ENCODE peak calls at places on chromosomes 7 and 10, in ten cellular contexts. H is dorsolateral prefrontal cortex, B is coronary artery, D is left ventricle myocardium inferior, G is fibroblast of lung, N is glutamatergic neuron, Y is AG04449, Q is psoas muscle, T is HFF-Myc, U is nephron progenitor cell. P is an unnamed sample.
A peak's percentile ranks its signal among the peaks of the same experiment; 100 is the strongest.

GRCh38 chr7:27901028-27901760 is 161.2 kb downstream of the TAX1BP1 start:
- DNase-seq in Q (no peak), B (no peak), D (no peak), U (no peak), T (no peak), N (no peak), H (no peak), G (peak; percentile 67), Y (no peak), P (no peak)

GRCh38 chr10:99531026-99531695 is 1.6 kb upstream of the NKX2-3 start:
- DNase-seq in N (no peak), T (no peak), U (no peak), Q (no peak), B (no peak), H (no peak), G (no peak), Y (no peak), D (no peak), P (no peak)

GRCh38 chr10:121753726-121754476 is 155.7 kb upstream of the FGFR2 start:
- DNase-seq in G (peak; percentile 67), B (no peak), T (no peak), N (no peak), H (no peak), Y (peak; percentile 46), D (no peak), Q (no peak), U (no peak), P (no peak)

GRCh38 chr10:95976295-95977229 is 66.8 kb upstream of the CCNJ start:
- DNase-seq in Q (no peak), U (no peak), Y (no peak), G (no peak), B (no peak), T (no peak), N (no peak), D (no peak), H (no peak), P (no peak)

GRCh38 chr10:1556496-1556895 is 180.8 kb downstream of the ADARB2 start:
- DNase-seq in Q (no peak), B (no peak), Y (no peak), G (no peak), U (no peak), H (no peak), D (no peak), T (no peak), N (no peak), P (no peak)

GRCh38 chr7:12939694-12940093 is 252.3 kb downstream of the ARL4A start:
- DNase-seq in Q (no peak), N (no peak), T (no peak), B (no peak), G (no peak), Y (no peak), D (no peak), U (no peak), H (no peak), P (no peak)

GRCh38 chr10:4046722-4047354 is 261.8 kb upstream of the KLF6 start:
- DNase-seq in G (no peak), B (no peak), N (no peak), U (no peak), Y (no peak), Q (no peak), H (no peak), T (no peak), D (no peak), P (no peak)

GRCh38 chr10:11533328-11533781 is 78.1 kb downstream of the USP6NL start:
- DNase-seq in N (no peak), U (no peak), B (no peak), T (peak; percentile 36), Y (no peak), Q (no peak), G (peak; percentile 51), D (no peak), H (no peak), P (peak; percentile 17)

GRCh38 chr7:130494480-130494879 is 2.6 kb downstream of the MEST start:
- DNase-seq in B (no peak), U (no peak), T (no peak), N (no peak), Y (no peak), H (no peak), G (peak; percentile 6), D (no peak), Q (no peak), P (no peak)

DNA sequence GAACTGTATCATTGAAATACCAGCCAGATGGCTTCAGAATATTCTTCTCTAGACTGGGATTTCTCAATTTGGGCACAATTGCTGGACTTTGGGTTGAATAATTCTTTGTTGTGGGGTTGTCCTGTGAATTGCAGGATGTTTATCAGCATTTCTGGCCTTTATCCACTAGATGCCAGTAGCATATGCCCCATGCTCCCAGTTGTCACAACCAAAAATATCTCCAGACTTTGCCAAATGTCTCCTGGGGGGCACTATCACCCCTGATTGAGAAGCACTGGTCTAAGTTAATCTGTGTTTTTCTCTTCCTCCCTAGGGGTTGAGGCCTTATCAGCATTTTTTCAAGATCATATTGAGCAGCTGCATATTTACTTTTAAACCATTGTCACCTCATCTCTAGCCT is 204.9 kb upstream of the SP8 start:
- DNase-seq in H (no peak), Q (no peak), T (no peak), N (no peak), B (no peak), Y (no peak), G (no peak), U (no peak), D (no peak), P (no peak)
- TF ChIP-seq CTCF in H (no peak), Q (no peak), T (no peak), N (no peak), B (no peak), Y (no peak), G (no peak), U (no peak), D (no peak), P (no peak)

GRCh38 chr10:132001238-132001977 is 19.7 kb upstream of the BNIP3 start:
- DNase-seq in Y (no peak), Q (no peak), N (no peak), H (no peak), D (no peak), G (peak; percentile 44), T (no peak), U (no peak), B (no peak), P (no peak)
- TF ChIP-seq CTCF in Y (no peak), Q (no peak), N (no peak), H (no peak), D (peak; percentile 39), G (peak; percentile 9), T (no peak), U (no peak), B (no peak), P (no peak)

DNA sequence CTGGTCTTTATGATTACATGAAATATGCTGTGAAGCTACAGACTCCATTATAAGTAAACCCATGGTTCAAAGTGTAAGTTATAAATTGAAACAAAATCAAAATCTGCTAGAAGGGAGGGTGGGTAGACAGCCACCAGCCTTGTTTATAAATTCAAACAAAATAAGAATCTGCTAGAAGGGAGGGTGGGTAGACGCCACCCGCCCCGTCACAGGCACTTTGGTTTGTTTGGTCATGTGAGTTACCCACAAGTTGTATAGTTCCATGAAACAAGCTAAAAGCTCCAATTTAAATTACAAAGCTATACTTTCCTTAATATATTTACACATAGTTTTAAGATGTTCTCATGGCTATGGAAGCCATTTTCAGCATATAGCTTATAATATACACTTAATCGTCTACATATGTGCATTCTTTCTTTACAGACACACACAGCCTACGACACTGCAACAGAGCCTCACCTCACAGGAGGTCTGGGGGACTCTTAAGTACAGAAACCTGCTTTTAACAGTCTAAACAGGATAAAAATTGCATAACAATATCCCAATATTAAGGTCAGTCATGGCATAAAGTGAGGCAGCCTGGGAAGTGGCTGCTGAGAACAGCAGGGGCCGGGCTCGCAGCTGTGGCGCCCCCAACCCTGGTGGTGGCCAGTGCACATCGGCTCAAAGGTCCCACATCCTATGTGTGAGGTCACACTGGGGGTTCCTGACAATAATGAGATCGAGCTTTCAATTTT is 28.0 kb upstream of the NCAPG2 start:
- DNase-seq in T (no peak), Y (no peak), D (no peak), G (no peak), U (no peak), H (no peak), N (no peak), Q (no peak), B (no peak), P (no peak)
- TF ChIP-seq CTCF in T (no peak), Y (no peak), D (no peak), G (no peak), U (no peak), H (no peak), N (no peak), Q (no peak), B (no peak), P (no peak)

DNA sequence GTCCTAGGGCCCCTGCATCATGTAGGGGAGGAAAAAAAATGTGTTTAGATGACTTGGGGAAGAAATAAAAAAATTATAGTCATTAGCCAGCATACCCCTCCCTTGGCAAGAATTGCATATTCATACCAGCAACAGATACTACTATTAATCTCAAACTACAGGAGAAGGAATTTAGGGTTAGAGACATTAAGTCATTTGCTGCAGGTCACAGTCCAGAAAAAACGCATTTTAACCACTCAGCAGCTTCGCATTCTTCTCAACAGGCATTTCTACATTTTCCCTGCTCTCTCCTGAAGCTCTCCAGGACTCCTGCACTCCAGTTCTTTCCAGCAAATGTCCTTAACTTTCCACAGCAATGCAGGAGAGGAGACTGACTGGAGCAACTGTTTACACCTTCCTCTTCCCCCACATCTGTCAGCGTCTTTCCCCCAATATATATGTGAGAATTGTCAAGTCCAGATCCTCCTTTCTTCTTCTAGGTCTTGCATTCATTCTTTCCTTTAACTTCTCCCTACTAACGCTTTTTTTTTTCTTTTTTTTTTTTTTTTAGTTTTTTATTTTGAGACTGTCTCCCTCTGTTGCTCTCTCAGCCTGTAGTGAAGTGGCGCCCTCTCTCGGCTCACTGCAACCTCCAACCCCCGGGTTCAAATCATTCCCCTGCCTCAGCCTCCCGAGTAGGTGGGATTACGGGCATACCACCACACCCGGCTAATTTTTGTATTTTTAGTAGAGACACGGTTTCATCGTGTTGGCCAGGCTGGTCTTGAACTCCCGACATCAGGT is 35.6 kb downstream of the PRPS1L1 start:
- DNase-seq in D (no peak), G (no peak), T (no peak), Y (no peak), N (peak; percentile 22), Q (no peak), U (no peak), B (no peak), H (no peak), P (peak; percentile 30)
- TF ChIP-seq CTCF in D (peak; percentile 24), G (peak; percentile 38), T (peak; percentile 42), Y (no peak), N (peak; percentile 26), Q (peak; percentile 13), U (peak; percentile 20), B (no peak), H (no peak), P (peak; percentile 37)